ENCODE peak calls at places on chromosomes 5 and 9, in five cellular contexts. V is spleen, Y is GM23248, B is esophagus muscularis mucosa, C is PC-9. N is an unnamed sample.

GRCh38 chr9:34145165-34145564 is 18.7 kb upstream of the DCAF12 start:
- DNase-seq in V (no peak), Y (peak; percentile 32), B (no peak), C (peak; percentile 12), N (no peak)

GRCh38 chr5:31853398-31854135 is 214.6 kb downstream of the PDZD2 start:
- DNase-seq in V (no peak), Y (no peak), B (no peak), C (no peak), N (no peak)

GRCh38 chr5:2563046-2563445 is 188.4 kb downstream of the IRX2 start:
- DNase-seq in V (no peak), Y (no peak), B (no peak), C (no peak), N (no peak)

GRCh38 chr9:28031521-28032177 is 458.4 kb upstream of the C9orf72 start:
- DNase-seq in V (no peak), Y (no peak), B (no peak), C (no peak), N (no peak)

GRCh38 chr9:2723666-2724065 is 6.4 kb downstream of the KCNV2 start:
- DNase-seq in V (no peak), Y (no peak), B (no peak), C (no peak), N (no peak)

GRCh38 chr9:9536481-9536880 is 1076.3 kb downstream of the PTPRD start:
- DNase-seq in V (no peak), Y (no peak), B (no peak), C (no peak), N (no peak)

GRCh38 chr5:75909223-75909622 is 174.0 kb upstream of the SV2C start:
- DNase-seq in V (no peak), Y (no peak), B (no peak), C (no peak), N (no peak)

GRCh38 chr9:107280543-107280942 is 2.5 kb upstream of the RAD23B start:
- DNase-seq in V (no peak), Y (peak; percentile 69), B (no peak), C (peak; percentile 42), N (no peak)

GRCh38 chr5:38274370-38274769 is 16.0 kb downstream of the EGFLAM start:
- DNase-seq in V (no peak), Y (no peak), B (no peak), C (no peak), N (no peak)

GRCh38 chr9:121863931-121864330 is 212.5 kb downstream of the DAB2IP start:
- DNase-seq in V (no peak), Y (peak; percentile 57), B (no peak), C (no peak), N (no peak)

GRCh38 chr9:89173072-89173471 is 5.5 kb downstream of the SHC3 start:
- DNase-seq in V (no peak), Y (no peak), B (peak; percentile 84), C (no peak), N (no peak)

GRCh38 chr9:22147818-22148573 is 138.9 kb upstream of the CDKN2B start:
- DNase-seq in V (no peak), Y (peak; percentile 82), B (no peak), C (peak; percentile 11), N (no peak)

GRCh38 chr5:17129093-17129492 is 88.3 kb upstream of the BASP1 start:
- DNase-seq in V (no peak), Y (no peak), B (no peak), C (no peak), N (no peak)

GRCh38 chr5:91077623-91078022 is 305.5 kb downstream of the ARRDC3 start:
- DNase-seq in V (no peak), Y (peak; percentile 29), B (no peak), C (no peak), N (no peak)
- H3K4me1 ChIP-seq in V (no peaks in the 10 kb centered on the region), Y (peaks cover 46% of the 10 kb centered on the region), B (peaks cover 30% of the 10 kb centered on the region), C (peaks cover 15% of the 10 kb centered on the region), N (peaks cover 7% of the 10 kb centered on the region)

GRCh38 chr9:137305788-137306545 is 3.9 kb upstream of the NRARP start:
- DNase-seq in V (peak; percentile 73), Y (no peak), B (no peak), C (no peak), N (peak; percentile 75)
- H3K4me1 ChIP-seq in V (peaks cover 41% of the 10 kb centered on the region), Y (no peaks in the 10 kb centered on the region), B (peaks cover 64% of the 10 kb centered on the region), C (peaks cover 25% of the 10 kb centered on the region), N (peaks cover 11% of the 10 kb centered on the region)

GRCh38 chr9:128882677-128883590 is 1.0 kb downstream of the LRRC8A start:
- DNase-seq in V (peak; percentile 80), Y (peak; percentile 42), B (no peak), C (no peak), N (peak; percentile 65)

GRCh38 chr9:128881627-128881883 is 195 bp downstream of the KYAT1 start:
- DNase-seq in V (no peak), Y (no peak), B (no peak), C (no peak), N (no peak)

GRCh38 chr9:128881884-128882676 is at the start of the genes KYAT1 and LRRC8A:
- DNase-seq in V (peak; percentile 100), Y (peak; percentile 99), B (peak; percentile 99), C (peak; percentile 99), N (peak; percentile 99)

GRCh38 chr9:128877852-128878251 is 3.9 kb downstream of the KYAT1 start:
- DNase-seq in V (no peak), Y (no peak), B (no peak), C (no peak), N (peak; percentile 10)
- H3K4me1 ChIP-seq in V (peaks cover 12% of the 10 kb centered on the region), Y (no peaks in the 10 kb centered on the region), B (peaks cover 10% of the 10 kb centered on the region), C (peaks cover 30% of the 10 kb centered on the region), N (peaks cover 10% of the 10 kb centered on the region)

GRCh38 chr9:136846376-136847064 is 2.7 kb upstream of the PHPT1 start:
- DNase-seq in V (no peak), Y (peak; percentile 35), B (no peak), C (no peak), N (no peak)
- H3K4me1 ChIP-seq in V (peaks cover 49% of the 10 kb centered on the region), Y (peaks cover 3% of the 10 kb centered on the region), B (peaks cover 83% of the 10 kb centered on the region), C (peaks cover 9% of the 10 kb centered on the region), N (peaks cover 6% of the 10 kb centered on the region)

DNA sequence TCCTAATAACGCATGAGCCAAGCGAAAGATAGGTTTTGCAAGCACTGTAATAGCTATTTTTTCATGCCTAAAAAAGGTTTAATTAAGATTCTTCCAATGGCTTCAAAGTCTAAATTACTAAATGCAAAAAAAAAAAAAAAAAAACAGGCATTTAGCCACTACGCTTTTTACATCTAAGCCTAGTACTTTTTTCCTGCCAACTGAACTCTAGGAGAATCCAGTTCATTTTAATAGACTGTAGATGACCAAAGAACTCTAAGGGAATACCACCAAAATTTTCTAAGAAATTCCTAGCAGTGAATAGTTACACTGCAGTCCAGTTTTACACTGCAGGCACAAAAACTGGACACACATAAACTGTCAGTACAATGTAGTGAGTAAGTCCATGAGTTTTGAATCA is 9.8 kb downstream of the DIAPH1 start:
- DNase-seq in V (no peak), Y (no peak), B (no peak), C (no peak), N (no peak)
- H3K4me1 ChIP-seq in V (peaks cover 43% of the 10 kb centered on the region), Y (peaks cover 11% of the 10 kb centered on the region), B (peaks cover 25% of the 10 kb centered on the region), C (peaks cover 15% of the 10 kb centered on the region), N (peaks cover 26% of the 10 kb centered on the region)

GRCh38 chr5:10448754-10449345 is 7.2 kb downstream of the ROPN1L start:
- DNase-seq in V (no peak), Y (no peak), B (no peak), C (no peak), N (no peak)
- H3K4me1 ChIP-seq in V (peaks cover 20% of the 10 kb centered on the region), Y (peaks cover 11% of the 10 kb centered on the region), B (peaks cover 8% of the 10 kb centered on the region), C (peaks cover 23% of the 10 kb centered on the region), N (peaks cover 6% of the 10 kb centered on the region)

GRCh38 chr5:138372225-138372624 is 19.7 kb downstream of the KDM3B start:
- DNase-seq in V (no peak), Y (no peak), B (no peak), C (no peak), N (no peak)
- H3K4me1 ChIP-seq in V (peaks cover 40% of the 10 kb centered on the region), Y (peaks cover 19% of the 10 kb centered on the region), B (peaks cover 42% of the 10 kb centered on the region), C (no peaks in the 10 kb centered on the region), N (no peaks in the 10 kb centered on the region)

DNA sequence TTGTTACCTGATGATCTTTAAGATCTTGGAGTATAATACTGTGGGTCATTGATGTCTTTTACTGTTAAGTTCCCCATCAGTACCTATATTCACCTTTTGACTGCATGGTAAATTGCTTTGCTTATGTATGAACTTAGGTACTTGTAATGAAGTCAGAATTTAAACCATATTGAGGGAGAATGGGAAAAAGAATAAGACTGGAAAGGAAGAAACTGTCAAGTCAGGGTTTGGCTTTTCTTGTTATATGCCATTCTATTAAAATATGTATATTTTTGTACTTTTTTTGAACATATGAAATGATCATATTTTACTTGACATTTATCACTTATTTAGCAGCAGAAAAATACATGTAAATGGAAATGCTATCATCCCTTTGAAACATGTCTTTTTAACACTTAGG is 58.6 kb downstream of the KIAA1958 start:
- DNase-seq in V (no peak), Y (no peak), B (no peak), C (no peak), N (no peak)
- H3K4me1 ChIP-seq in V (no peaks in the 10 kb centered on the region), Y (peaks cover 51% of the 10 kb centered on the region), B (no peaks in the 10 kb centered on the region), C (no peaks in the 10 kb centered on the region), N (peaks cover 23% of the 10 kb centered on the region)

N was measured in kidney.